ENCODE peak calls at places on chromosomes 12 and 14, in six cellular contexts. B, W, F, Z, N and O are unnamed samples.

GRCh38 chr14:52051861-52052260 is 17.0 kb downstream of the NID2 start:
- DNase-seq in F (no peak), Z (no peak), W (no peak), N (no peak), B (no peak), O (no peak)

GRCh38 chr12:51871126-51871525 is 16.8 kb upstream of the ANKRD33 start:
- DNase-seq in F (no peak), N (no peak), W (no peak), Z (no peak), B (no peak), O (no peak)

GRCh38 chr12:106276032-106276728 is 26.4 kb upstream of the TCP11L2 start:
- DNase-seq in Z (no peak), W (no peak), F (no peak), B (no peak), N (no peak), O (no peak)

GRCh38 chr12:42156232-42156631 is 11.6 kb upstream of the GXYLT1 start:
- DNase-seq in F (no peak), W (peak), N (no peak), B (no peak), Z (no peak), O (no peak)

GRCh38 chr12:103423061-103423473 is 72.7 kb downstream of the C12orf42 start:
- DNase-seq in Z (no peak), F (no peak), B (no peak), N (no peak), W (no peak), O (no peak)

GRCh38 chr14:66606826-66607225 is 98.9 kb downstream of the GPHN start:
- DNase-seq in B (no peak), N (no peak), Z (no peak), F (no peak), W (no peak), O (no peak)

GRCh38 chr14:51865953-51866747 is 5.7 kb downstream of the GNG2 start:
- DNase-seq in W (no peak), Z (no peak), N (no peak), F (no peak), B (no peak), O (no peak)

GRCh38 chr14:95056476-95056875 is 100.9 kb downstream of the DICER1 start:
- DNase-seq in N (peak), W (no peak), B (no peak), F (no peak), Z (no peak), O (no peak)

GRCh38 chr12:127459687-127460086 is 807.3 kb upstream of the TMEM132C start:
- DNase-seq in N (no peak), B (no peak), W (no peak), Z (no peak), F (no peak), O (no peak)

GRCh38 chr12:127459166-127459565 is 807.8 kb upstream of the TMEM132C start:
- DNase-seq in Z (no peak), F (no peak), W (no peak), B (no peak), N (no peak), O (no peak)

GRCh38 chr12:127457726-127458125 is 809.2 kb upstream of the TMEM132C start:
- DNase-seq in W (no peak), B (no peak), F (no peak), N (no peak), Z (no peak), O (no peak)

GRCh38 chr12:127450822-127451221 is 816.1 kb upstream of the TMEM132C start:
- DNase-seq in W (no peak), N (no peak), Z (no peak), B (no peak), F (no peak), O (no peak)

DNA sequence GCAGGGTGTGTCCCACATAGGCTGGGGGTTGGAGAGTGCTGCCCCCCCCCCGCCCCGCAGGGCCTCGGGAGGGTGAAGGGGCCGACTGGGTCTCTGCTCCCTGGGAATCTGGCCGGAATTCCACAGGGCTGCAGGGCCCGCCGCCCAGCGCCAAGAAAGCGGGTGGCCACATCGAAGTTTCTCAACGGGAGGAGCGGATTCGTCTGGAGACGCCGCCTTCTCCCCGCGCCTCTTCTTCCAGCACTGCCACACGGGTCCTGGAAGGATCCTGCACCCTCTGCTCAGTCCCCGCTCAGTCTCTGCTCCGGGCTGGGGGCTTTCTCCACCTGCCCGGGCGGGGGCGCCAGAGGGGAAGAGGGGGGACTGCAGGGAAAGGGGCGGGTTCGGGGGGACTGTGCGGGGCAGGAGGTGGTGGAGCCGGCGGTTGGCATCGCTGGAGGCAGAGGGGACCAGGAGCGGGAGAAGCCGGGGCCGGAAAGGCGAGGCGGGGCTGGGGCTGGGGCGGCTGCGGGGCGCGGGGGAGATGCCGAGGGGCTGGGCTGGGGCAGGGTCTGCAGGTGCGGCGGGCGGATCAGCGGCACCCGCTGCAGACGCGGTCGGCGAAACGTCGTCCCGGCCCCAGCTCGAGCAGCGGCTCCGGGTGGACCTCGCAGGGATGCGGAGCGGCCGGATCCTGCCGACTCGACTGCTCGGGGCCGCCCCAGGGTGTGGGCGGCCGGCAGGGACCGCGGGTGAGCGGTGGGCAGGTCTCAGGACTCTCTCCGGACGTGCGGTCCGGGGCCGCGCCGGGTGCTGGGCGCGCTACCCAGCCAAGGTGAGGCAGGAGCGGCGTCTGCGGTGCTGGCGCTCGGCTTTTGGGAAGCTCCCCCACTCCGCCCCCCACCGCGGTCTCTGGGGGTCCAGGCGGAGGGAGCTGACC is 811.4 kb upstream of the TMEM132C start:
- DNase-seq in W (no peak), N (no peak), B (no peak), Z (no peak), F (no peak), O (no peak)
- H3K4me3 ChIP-seq in W (no peak), N (no peak), B (no peak), Z (no peak), F (no peak), O (no peak)

DNA sequence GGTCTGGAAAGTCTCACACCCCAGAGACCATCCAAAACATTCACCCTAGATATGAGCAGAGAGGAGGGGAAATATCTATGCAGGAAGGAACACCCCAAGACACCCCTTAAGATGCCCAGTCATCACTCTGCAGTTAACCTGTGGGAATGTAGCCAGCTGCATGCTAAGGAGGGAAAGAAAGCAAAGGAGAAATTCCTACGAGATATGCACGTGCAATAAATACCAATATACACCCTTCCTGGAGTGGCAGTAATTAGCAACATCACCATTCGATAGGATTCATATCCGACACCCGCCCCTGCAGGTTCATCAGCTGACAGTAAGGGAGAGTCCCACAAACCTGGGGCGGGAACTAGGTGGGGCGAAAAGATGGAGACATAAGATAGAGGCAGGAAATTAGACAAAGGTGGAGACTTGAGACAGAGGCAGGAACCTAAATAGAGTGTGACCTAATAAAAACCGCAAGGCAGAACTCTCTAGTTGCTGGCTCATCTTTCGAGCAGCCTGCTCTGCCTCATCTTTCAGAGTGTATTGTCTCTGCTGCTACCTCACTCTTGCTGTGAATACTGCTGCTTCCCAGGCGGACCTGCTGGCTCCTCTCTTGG is 51.5 kb downstream of the PLEKHG3 start:
- DNase-seq in N (no peak), Z (peak), W (no peak), B (no peak), F (no peak), O (no peak)
- TF ChIP-seq POLR2A in N (no peak), Z (no peak), W (no peak), B (no peak), F (no peak), O (no peak)

DNA sequence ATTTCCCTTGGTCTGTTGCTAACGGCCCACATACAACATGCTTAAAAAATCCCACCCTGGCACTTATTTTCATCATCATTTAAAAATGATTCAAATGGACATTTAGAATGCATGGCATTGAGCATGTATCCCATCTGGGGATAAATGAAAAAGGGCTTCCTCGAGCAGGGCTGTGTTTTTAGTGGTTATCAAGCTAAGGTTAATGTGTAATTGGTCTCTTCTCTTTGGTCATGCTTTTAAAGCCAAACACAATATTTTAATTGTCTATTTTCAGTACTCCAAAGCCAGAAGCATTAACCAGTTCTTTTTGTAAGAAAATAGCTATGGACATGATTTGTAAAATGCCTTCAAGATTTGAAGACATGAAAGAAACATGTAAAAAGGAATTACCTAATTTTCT is 1.9 kb upstream of the TRHDE start:
- DNase-seq in Z (no peak), F (no peak), B (no peak), N (no peak), W (no peak), O (no peak)
- H3K4me3 ChIP-seq in Z (no peak), F (no peak), B (no peak), N (no peak), W (no peak), O (no peak)

GRCh38 chr12:45991289-45992249 is 1.2 kb upstream of the SCAF11 start:
- DNase-seq in N (peak), F (peak), W (peak), Z (peak), B (peak), O (peak)
- TF ChIP-seq POLR2A in N (peak), F (peak), W (peak), Z (peak), B (no peak), O (no peak)

DNA sequence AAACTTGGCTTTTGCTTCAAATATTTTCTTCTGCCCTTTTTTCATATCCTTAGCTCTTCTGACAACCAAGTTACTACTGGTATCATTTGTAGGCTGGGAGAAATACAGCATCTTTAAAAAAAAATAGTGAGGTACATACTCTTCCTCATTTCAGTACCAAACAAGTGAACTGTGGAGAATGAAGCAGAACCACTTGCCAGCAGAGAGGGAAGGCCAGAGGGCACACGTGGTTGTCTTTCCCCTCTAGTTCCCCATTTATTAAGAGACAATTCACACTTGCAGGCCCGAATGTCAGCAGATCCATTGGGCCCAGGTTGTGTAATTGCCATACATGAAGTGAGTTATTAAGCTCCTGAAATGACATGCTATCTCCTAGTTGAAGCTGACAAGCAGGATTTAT is 3.2 kb downstream of the SUSD6 start:
- DNase-seq in Z (no peak), F (no peak), N (no peak), B (no peak), W (no peak), O (peak)
- H3K4me3 ChIP-seq in Z (no peak), F (no peak), N (no peak), B (no peak), W (no peak), O (peak)

DNA sequence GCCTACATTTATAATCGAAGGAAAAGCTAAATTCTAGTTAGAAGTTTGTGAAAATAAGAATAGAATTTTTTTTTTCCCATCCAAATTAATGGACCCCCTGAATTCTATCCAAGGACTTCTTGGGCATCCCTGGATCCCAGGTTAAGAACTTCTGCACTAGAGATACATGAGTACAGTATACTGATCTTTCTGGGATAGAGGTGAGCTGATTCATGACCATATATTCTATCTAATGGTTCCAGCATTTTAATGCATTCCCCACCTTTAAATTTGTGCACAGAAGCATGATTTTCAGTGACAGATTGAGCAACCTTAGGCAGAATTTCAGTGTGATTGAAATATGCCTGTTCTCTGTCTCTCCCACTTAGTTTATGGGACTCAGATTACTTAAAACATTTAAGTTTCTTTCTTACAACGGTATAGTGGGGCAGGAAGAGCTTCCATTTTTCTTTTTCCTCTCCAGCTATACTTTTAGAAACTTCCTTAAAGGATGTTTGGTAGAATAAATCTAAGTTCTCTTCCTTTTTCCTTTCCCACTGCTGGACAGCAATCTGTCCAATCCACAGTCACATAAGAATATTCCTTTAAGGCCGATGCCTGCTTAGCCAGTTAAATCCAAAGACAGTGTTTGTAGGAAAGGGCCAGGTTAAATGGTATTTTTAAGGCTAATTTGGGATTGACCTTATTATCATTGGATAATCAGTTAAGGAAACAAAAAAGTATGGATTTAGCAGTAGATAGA is 6.7 kb downstream of the MDM2 start:
- DNase-seq in Z (no peak), N (no peak), F (no peak), B (no peak), W (no peak), O (no peak)
- TF ChIP-seq POLR2A in Z (no peak), N (no peak), F (no peak), B (no peak), W (no peak), O (no peak)

DNA sequence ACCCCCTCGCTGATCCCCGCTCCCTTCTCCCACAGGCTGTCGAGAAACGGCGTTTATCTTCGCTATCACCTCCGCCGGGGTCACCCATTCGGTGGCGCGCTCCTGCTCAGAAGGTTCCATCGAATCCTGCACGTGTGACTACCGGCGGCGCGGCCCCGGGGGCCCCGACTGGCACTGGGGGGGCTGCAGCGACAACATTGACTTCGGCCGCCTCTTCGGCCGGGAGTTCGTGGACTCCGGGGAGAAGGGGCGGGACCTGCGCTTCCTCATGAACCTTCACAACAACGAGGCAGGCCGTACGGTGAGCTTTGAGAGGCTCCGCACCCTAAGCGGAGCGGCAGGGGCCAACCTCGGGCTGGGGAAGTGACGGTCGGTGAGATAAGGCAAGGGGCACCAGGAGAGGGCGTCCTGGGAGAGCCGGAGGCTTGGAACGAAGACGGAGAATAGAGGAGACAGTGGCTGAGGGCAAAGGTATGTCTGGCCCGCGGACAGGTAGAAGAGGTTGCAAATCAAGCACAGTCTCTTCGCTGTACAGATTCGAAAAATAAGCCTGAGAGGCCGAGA is 2.3 kb downstream of the WNT1 start:
- DNase-seq in B (no peak), F (no peak), Z (peak), N (no peak), W (no peak), O (no peak)
- H3K4me3 ChIP-seq in B (no peak), F (no peak), Z (no peak), N (peak), W (peak), O (peak)

GRCh38 chr14:90758959-90759358 is 57.3 kb downstream of the TTC7B start:
- DNase-seq in B (peak), F (no peak), N (peak), W (no peak), Z (no peak), O (peak)
- TF ChIP-seq POLR2A in B (peak), F (no peak), N (peak), W (no peak), Z (no peak), O (no peak)

GRCh38 chr14:74655597-74656389 is 43.8 kb upstream of the LTBP2 start:
- DNase-seq in Z (no peak), F (no peak), W (no peak), N (no peak), B (no peak), O (no peak)
- H3K4me3 ChIP-seq in Z (no peak), F (no peak), W (no peak), N (no peak), B (no peak), O (no peak)

DNA sequence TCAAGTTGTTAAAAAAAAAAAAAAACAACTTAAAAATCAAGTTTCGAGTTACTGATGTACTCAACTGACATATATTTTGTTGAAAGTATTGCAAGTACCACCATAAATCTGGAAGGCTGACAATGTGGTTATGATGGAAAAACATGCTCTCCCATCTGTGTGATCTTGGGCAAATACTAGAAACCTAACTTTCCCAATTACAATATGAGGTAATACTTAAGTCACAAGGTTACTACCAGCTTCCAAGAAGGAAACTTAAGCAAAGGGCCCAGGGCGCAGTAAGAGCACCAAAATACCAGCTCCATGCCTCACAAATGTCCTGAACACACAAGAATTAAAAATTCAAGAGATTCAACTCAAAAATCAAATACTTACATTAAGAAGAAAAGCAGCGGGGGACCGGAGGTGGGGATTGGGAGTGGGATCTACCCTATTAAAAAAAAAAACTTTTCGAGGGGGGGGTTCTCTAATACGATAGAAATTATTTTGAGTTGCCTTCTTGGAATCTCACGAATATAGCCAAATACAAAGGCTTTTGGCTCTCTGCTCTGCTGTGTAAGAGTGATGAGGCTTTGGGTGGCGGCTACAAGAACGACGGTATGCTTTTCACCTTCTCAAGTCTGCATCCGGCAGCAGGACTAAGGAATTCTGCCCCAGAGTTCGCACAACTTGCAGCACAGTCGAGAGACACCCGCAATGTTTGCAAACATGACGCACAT is 1.2 kb downstream of the SAV1 start:
- DNase-seq in B (peak), W (no peak), N (peak), Z (no peak), F (no peak), O (peak)
- TF ChIP-seq POLR2A in B (no peak), W (no peak), N (no peak), Z (no peak), F (no peak), O (no peak)